ENCODE peak calls at places on chromosomes 2 and 18, in ten cellular contexts. One of them, this sample, is unnamed.

GRCh38 chr2:175251425-175252041 is 70.0 kb upstream of the ATP5MC3 start:
- DNase-seq in frontal cortex: peak
- DNase-seq in fibroblast of the aortic adventitia: peak
- DNase-seq in GM12864: no peak
- DNase-seq in PC-9: peak
- DNase-seq in HFFc6: peak
- DNase-seq in thyroid gland: no peak
- DNase-seq in heart right ventricle: no peak
- DNase-seq in NCI-H345: peak
- DNase-seq in GM23338: peak
- DNase-seq in this sample: peak

GRCh38 chr2:128605931-128606330 is 287.3 kb upstream of the HS6ST1 start:
- DNase-seq in frontal cortex: no peak
- DNase-seq in fibroblast of the aortic adventitia: no peak
- DNase-seq in GM12864: no peak
- DNase-seq in PC-9: no peak
- DNase-seq in HFFc6: no peak
- DNase-seq in thyroid gland: no peak
- DNase-seq in heart right ventricle: no peak
- DNase-seq in NCI-H345: no peak
- DNase-seq in GM23338: no peak
- DNase-seq in this sample: no peak

GRCh38 chr2:71467180-71467815 is 13.9 kb downstream of the DYSF start:
- DNase-seq in frontal cortex: no peak
- DNase-seq in fibroblast of the aortic adventitia: no peak
- DNase-seq in GM12864: no peak
- DNase-seq in PC-9: peak
- DNase-seq in HFFc6: no peak
- DNase-seq in thyroid gland: no peak
- DNase-seq in heart right ventricle: no peak
- DNase-seq in NCI-H345: no peak
- DNase-seq in GM23338: no peak
- DNase-seq in this sample: no peak

GRCh38 chr18:66136039-66136438 is 385.2 kb downstream of the CDH7 start:
- DNase-seq in frontal cortex: no peak
- DNase-seq in fibroblast of the aortic adventitia: no peak
- DNase-seq in GM12864: no peak
- DNase-seq in PC-9: no peak
- DNase-seq in HFFc6: no peak
- DNase-seq in thyroid gland: no peak
- DNase-seq in heart right ventricle: no peak
- DNase-seq in NCI-H345: peak
- DNase-seq in GM23338: peak
- DNase-seq in this sample: no peak

GRCh38 chr2:239879423-239880084 is 145.6 kb downstream of the NDUFA10 start:
- DNase-seq in frontal cortex: no peak
- DNase-seq in fibroblast of the aortic adventitia: no peak
- DNase-seq in GM12864: no peak
- DNase-seq in PC-9: no peak
- DNase-seq in HFFc6: no peak
- DNase-seq in thyroid gland: no peak
- DNase-seq in heart right ventricle: no peak
- DNase-seq in NCI-H345: no peak
- DNase-seq in GM23338: no peak
- DNase-seq in this sample: no peak

GRCh38 chr2:84238907-84239306 is 220.2 kb downstream of the SUCLG1 start:
- DNase-seq in frontal cortex: no peak
- DNase-seq in fibroblast of the aortic adventitia: no peak
- DNase-seq in GM12864: no peak
- DNase-seq in PC-9: no peak
- DNase-seq in HFFc6: no peak
- DNase-seq in thyroid gland: no peak
- DNase-seq in heart right ventricle: no peak
- DNase-seq in NCI-H345: no peak
- DNase-seq in GM23338: no peak
- DNase-seq in this sample: no peak

GRCh38 chr18:48996901-48997463 is 46.2 kb upstream of the SMAD7 start:
- DNase-seq in frontal cortex: no peak
- DNase-seq in fibroblast of the aortic adventitia: peak
- DNase-seq in GM12864: no peak
- DNase-seq in PC-9: peak
- DNase-seq in HFFc6: peak
- DNase-seq in thyroid gland: peak
- DNase-seq in heart right ventricle: no peak
- DNase-seq in NCI-H345: no peak
- DNase-seq in GM23338: no peak
- DNase-seq in this sample: no peak

GRCh38 chr2:52502476-52502860 is 1265.1 kb upstream of the CHAC2 start:
- DNase-seq in frontal cortex: no peak
- DNase-seq in fibroblast of the aortic adventitia: no peak
- DNase-seq in GM12864: no peak
- DNase-seq in PC-9: no peak
- DNase-seq in HFFc6: no peak
- DNase-seq in thyroid gland: no peak
- DNase-seq in heart right ventricle: no peak
- DNase-seq in NCI-H345: no peak
- DNase-seq in GM23338: no peak
- DNase-seq in this sample: no peak

GRCh38 chr2:196516541-196516940 is 123.0 kb upstream of the CCDC150 start:
- DNase-seq in frontal cortex: no peak
- DNase-seq in fibroblast of the aortic adventitia: no peak
- DNase-seq in GM12864: no peak
- DNase-seq in PC-9: no peak
- DNase-seq in HFFc6: no peak
- DNase-seq in thyroid gland: no peak
- DNase-seq in heart right ventricle: no peak
- DNase-seq in NCI-H345: no peak
- DNase-seq in GM23338: no peak
- DNase-seq in this sample: no peak

GRCh38 chr2:72214429-72215143 is 66.9 kb upstream of the CYP26B1 start:
- DNase-seq in frontal cortex: no peak
- DNase-seq in fibroblast of the aortic adventitia: peak
- DNase-seq in GM12864: no peak
- DNase-seq in PC-9: peak
- DNase-seq in HFFc6: peak
- DNase-seq in thyroid gland: no peak
- DNase-seq in heart right ventricle: no peak
- DNase-seq in NCI-H345: no peak
- DNase-seq in GM23338: no peak
- DNase-seq in this sample: no peak

GRCh38 chr2:231707625-231708049 is 688 bp upstream of the PTMA start:
- DNase-seq in frontal cortex: no peak
- DNase-seq in fibroblast of the aortic adventitia: peak
- DNase-seq in GM12864: no peak
- DNase-seq in PC-9: peak
- DNase-seq in HFFc6: no peak
- DNase-seq in thyroid gland: no peak
- DNase-seq in heart right ventricle: no peak
- DNase-seq in NCI-H345: peak
- DNase-seq in GM23338: no peak
- DNase-seq in this sample: peak

GRCh38 chr2:76197428-76197827 is 486.7 kb upstream of the GCFC2 start:
- DNase-seq in frontal cortex: no peak
- DNase-seq in fibroblast of the aortic adventitia: no peak
- DNase-seq in GM12864: no peak
- DNase-seq in PC-9: no peak
- DNase-seq in HFFc6: no peak
- DNase-seq in thyroid gland: no peak
- DNase-seq in heart right ventricle: no peak
- DNase-seq in NCI-H345: no peak
- DNase-seq in GM23338: peak
- DNase-seq in this sample: no peak

GRCh38 chr2:194602750-194603149 is 1054.3 kb upstream of the SLC39A10 start:
- DNase-seq in frontal cortex: no peak
- DNase-seq in fibroblast of the aortic adventitia: no peak
- DNase-seq in GM12864: no peak
- DNase-seq in PC-9: no peak
- DNase-seq in HFFc6: no peak
- DNase-seq in thyroid gland: no peak
- DNase-seq in heart right ventricle: no peak
- DNase-seq in NCI-H345: no peak
- DNase-seq in GM23338: no peak
- DNase-seq in this sample: peak

GRCh38 chr2:123935405-123935804 is 89.7 kb upstream of the CNTNAP5 start:
- DNase-seq in frontal cortex: no peak
- DNase-seq in fibroblast of the aortic adventitia: no peak
- DNase-seq in GM12864: no peak
- DNase-seq in PC-9: no peak
- DNase-seq in HFFc6: no peak
- DNase-seq in thyroid gland: no peak
- DNase-seq in heart right ventricle: no peak
- DNase-seq in NCI-H345: no peak
- DNase-seq in GM23338: no peak
- DNase-seq in this sample: peak

GRCh38 chr2:155266579-155266978 is 568.1 kb downstream of the KCNJ3 start:
- DNase-seq in frontal cortex: no peak
- DNase-seq in fibroblast of the aortic adventitia: no peak
- DNase-seq in GM12864: no peak
- DNase-seq in PC-9: no peak
- DNase-seq in HFFc6: no peak
- DNase-seq in thyroid gland: no peak
- DNase-seq in heart right ventricle: no peak
- DNase-seq in NCI-H345: no peak
- DNase-seq in GM23338: peak
- DNase-seq in this sample: peak

GRCh38 chr18:22005191-22005824 is 164.1 kb upstream of the GATA6 start:
- DNase-seq in frontal cortex: no peak
- DNase-seq in fibroblast of the aortic adventitia: peak
- DNase-seq in GM12864: no peak
- DNase-seq in PC-9: no peak
- DNase-seq in HFFc6: no peak
- DNase-seq in thyroid gland: no peak
- DNase-seq in heart right ventricle: no peak
- DNase-seq in NCI-H345: no peak
- DNase-seq in GM23338: no peak
- DNase-seq in this sample: no peak

This sample was measured in NCI-H82.